ENCODE peak calls at places on chromosomes 6 and 20, in six cellular contexts. O is H1, E is trophoblast cell, W is IMR-90, Q is neuronal stem cell, H is mesenchymal stem cell. B is an unnamed sample.

GRCh38 chr20:47181056-47181862 is 175.2 kb downstream of the ZMYND8 start:
- DNase-seq in O (no peak), E (peak; percentile 60), W (peak; percentile 83), Q (no peak), H (peak; percentile 59), B (peak; percentile 91)

GRCh38 chr6:169251822-169252804 is 1.5 kb downstream of the THBS2 start:
- DNase-seq in O (peak; percentile 56), E (no peak), W (no peak), Q (no peak), H (no peak), B (peak; percentile 42)

GRCh38 chr6:150177260-150178246 is 34.7 kb downstream of the PPP1R14C start:
- DNase-seq in O (no peak), E (no peak), W (peak; percentile 9), Q (no peak), H (peak; percentile 78), B (peak; percentile 66)

GRCh38 chr20:13292486-13292885 is 71.4 kb downstream of the ISM1 start:
- DNase-seq in O (peak; percentile 39), E (no peak), W (no peak), Q (no peak), H (no peak), B (no peak)

GRCh38 chr20:34242879-34243278 is 1.7 kb downstream of the ASIP start:
- DNase-seq in O (no peak), E (no peak), W (no peak), Q (no peak), H (no peak), B (no peak)

GRCh38 chr6:30399390-30400058 is 54.6 kb downstream of the RPP21 start:
- DNase-seq in O (no peak), E (no peak), W (peak; percentile 25), Q (no peak), H (no peak), B (no peak)

GRCh38 chr6:102402635-102403329 is 1009.3 kb downstream of the GRIK2 start:
- DNase-seq in O (no peak), E (no peak), W (no peak), Q (no peak), H (no peak), B (no peak)

GRCh38 chr6:112899541-112899940 is 552.4 kb downstream of the RFPL4B start:
- DNase-seq in O (no peak), E (peak; percentile 19), W (peak; percentile 33), Q (no peak), H (no peak), B (peak; percentile 85)

GRCh38 chr6:167550936-167551633 is 226.2 kb downstream of the TTLL2 start:
- DNase-seq in O (no peak), E (no peak), W (no peak), Q (no peak), H (no peak), B (no peak)

GRCh38 chr6:16358531-16359138 is 120.2 kb downstream of the GMPR start:
- DNase-seq in O (no peak), E (no peak), W (no peak), Q (no peak), H (no peak), B (no peak)

GRCh38 chr6:465531-466348 is 74.2 kb downstream of the IRF4 start:
- DNase-seq in O (no peak), E (no peak), W (no peak), Q (no peak), H (no peak), B (no peak)

GRCh38 chr6:82687855-82688254 is 324.2 kb downstream of the TPBG start:
- DNase-seq in O (no peak), E (no peak), W (no peak), Q (no peak), H (no peak), B (peak; percentile 22)

GRCh38 chr6:45663181-45664180 is 285.7 kb upstream of the SUPT3H start:
- DNase-seq in O (peak; percentile 81), E (no peak), W (no peak), Q (peak; percentile 36), H (peak; percentile 43), B (peak; percentile 76)

GRCh38 chr6:14983599-14984296 is 262.1 kb upstream of the JARID2 start:
- DNase-seq in O (no peak), E (no peak), W (peak; percentile 36), Q (no peak), H (peak; percentile 16), B (no peak)

GRCh38 chr20:63501818-63502670 is 3.2 kb upstream of the EEF1A2 start:
- DNase-seq in O (peak; percentile 82), E (no peak), W (peak; percentile 16), Q (no peak), H (no peak), B (peak; percentile 48)

GRCh38 chr6:147203311-147204059 is 732 bp upstream of the STXBP5 start:
- DNase-seq in O (peak; percentile 74), E (peak; percentile 89), W (peak; percentile 76), Q (peak; percentile 72), H (peak; percentile 81), B (peak; percentile 80)

GRCh38 chr6:20541387-20541786 is 7.1 kb downstream of the CDKAL1 start:
- DNase-seq in O (no peak), E (no peak), W (no peak), Q (no peak), H (no peak), B (no peak)

GRCh38 chr6:65776332-65776731 is 69.3 kb upstream of the EYS start:
- DNase-seq in O (no peak), E (peak; percentile 46), W (no peak), Q (no peak), H (peak; percentile 25), B (peak; percentile 75)

GRCh38 chr6:107813555-107814194 is 10.4 kb downstream of the SCML4 start:
- DNase-seq in O (no peak), E (no peak), W (no peak), Q (no peak), H (no peak), B (no peak)

GRCh38 chr20:64109831-64110391 is 2.5 kb upstream of the NPBWR2 start:
- DNase-seq in O (peak; percentile 37), E (no peak), W (no peak), Q (no peak), H (no peak), B (no peak)

GRCh38 chr20:42531675-42531985 is 658.1 kb downstream of the PTPRT start:
- DNase-seq in O (no peak), E (no peak), W (no peak), Q (no peak), H (no peak), B (no peak)

GRCh38 chr6:166784691-166785090 is 157.6 kb upstream of the RPS6KA2 start:
- DNase-seq in O (peak; percentile 32), E (peak; percentile 13), W (peak; percentile 4), Q (no peak), H (no peak), B (no peak)

GRCh38 chr6:161817881-161818280 is 544.0 kb upstream of the AGPAT4 start:
- DNase-seq in O (no peak), E (no peak), W (no peak), Q (no peak), H (no peak), B (no peak)

GRCh38 chr6:126372626-126373025 is 32.7 kb downstream of the CENPW start:
- DNase-seq in O (no peak), E (peak; percentile 5), W (peak; percentile 21), Q (no peak), H (no peak), B (no peak)

GRCh38 chr20:14197097-14197496 is 140.3 kb downstream of the FLRT3 start:
- DNase-seq in O (no peak), E (no peak), W (peak; percentile 64), Q (no peak), H (peak; percentile 25), B (no peak)

GRCh38 chr6:92433911-92434310 is 985.4 kb downstream of the EPHA7 start:
- DNase-seq in O (no peak), E (no peak), W (no peak), Q (no peak), H (no peak), B (no peak)

GRCh38 chr6:145428656-145429173 is 306.6 kb downstream of the EPM2A start:
- DNase-seq in O (no peak), E (no peak), W (no peak), Q (peak; percentile 5), H (no peak), B (peak; percentile 74)

GRCh38 chr20:3686867-3687321 is 5.1 kb upstream of the ADAM33 start:
- DNase-seq in O (no peak), E (no peak), W (peak; percentile 94), Q (no peak), H (peak; percentile 63), B (no peak)

GRCh38 chr6:14425805-14426204 is 308.2 kb downstream of the CD83 start:
- DNase-seq in O (no peak), E (no peak), W (no peak), Q (no peak), H (no peak), B (no peak)

GRCh38 chr6:165704001-165704748 is 41.1 kb upstream of the PDE10A start:
- DNase-seq in O (no peak), E (no peak), W (peak; percentile 84), Q (no peak), H (no peak), B (no peak)

GRCh38 chr6:149938571-149939462 is 3.0 kb upstream of the ULBP2 start:
- DNase-seq in O (peak; percentile 57), E (no peak), W (no peak), Q (no peak), H (peak; percentile 35), B (no peak)

GRCh38 chr6:21596379-21597242 is 3.1 kb downstream of the SOX4 start:
- DNase-seq in O (peak; percentile 74), E (peak; percentile 34), W (peak; percentile 59), Q (no peak), H (peak; percentile 71), B (peak; percentile 85)

GRCh38 chr6:105986998-105987397 is 99.1 kb upstream of the PRDM1 start:
- DNase-seq in O (no peak), E (no peak), W (no peak), Q (no peak), H (no peak), B (no peak)

GRCh38 chr6:90065173-90065572 is 170.9 kb downstream of the GJA10 start:
- DNase-seq in O (no peak), E (no peak), W (no peak), Q (no peak), H (no peak), B (peak; percentile 47)
- H2BK5ac ChIP-seq in O (no peak overlapping the region), E (no peak overlapping the region), W (no peak overlapping the region), Q (no peak overlapping the region), H (no peak overlapping the region), B (no peak overlapping the region)

GRCh38 chr6:110816110-110816409 is 791 bp upstream of the CDK19 start:
- DNase-seq in O (no peak), E (no peak), W (no peak), Q (no peak), H (no peak), B (no peak)
- H3K4me3 ChIP-seq in O (peak overlapping the region; percentile 95), E (no peak overlapping the region), W (peak overlapping the region; percentile 59), Q (no peak overlapping the region), H (peak overlapping the region; percentile 95), B (no peak overlapping the region)

GRCh38 chr6:27871919-27872633 is 40.1 kb downstream of the OR2B2 start:
- DNase-seq in O (peak; percentile 89), E (peak; percentile 88), W (peak; percentile 97), Q (peak; percentile 95), H (peak; percentile 97), B (peak; percentile 98)
- H2BK5ac ChIP-seq in O (peak overlapping the region; percentile 81), E (peak overlapping the region; percentile 45), W (peak overlapping the region; percentile 92), Q (no peak overlapping the region), H (peak overlapping the region; percentile 66), B (peak overlapping the region; percentile 22)

DNA sequence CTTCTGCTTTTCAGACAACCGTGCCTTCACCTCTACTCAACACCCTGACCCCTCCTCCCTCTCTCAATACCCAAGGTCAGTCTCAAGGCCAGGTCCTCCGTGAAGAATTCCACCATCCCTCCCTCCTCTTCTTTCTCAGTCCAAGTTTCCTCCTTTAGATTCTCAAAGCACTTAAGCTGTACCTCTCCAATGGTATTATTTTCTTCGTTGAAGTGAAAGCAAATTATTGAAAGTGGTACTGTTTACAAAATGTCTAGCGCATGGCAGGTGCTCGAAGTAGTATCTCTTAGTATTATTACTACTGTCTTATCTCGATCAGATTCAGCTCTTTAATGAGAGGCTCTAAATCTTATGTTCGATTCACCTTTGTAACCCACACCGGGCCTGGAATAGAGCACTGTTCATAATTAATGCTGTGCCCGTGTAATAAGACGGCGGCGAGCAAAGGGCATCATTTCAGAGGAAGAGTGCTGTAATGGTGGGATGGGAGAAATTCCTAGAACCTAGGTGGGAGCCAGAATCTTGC is 593 bp upstream of the RALGAPB start:
- DNase-seq in O (no peak), E (no peak), W (no peak), Q (no peak), H (no peak), B (no peak)
- H3K4me3 ChIP-seq in O (peak overlapping the region; percentile 41), E (peak overlapping the region; percentile 41), W (peak overlapping the region; percentile 50), Q (peak overlapping the region; percentile 73), H (peak overlapping the region; percentile 87), B (peak overlapping the region; percentile 29)

B was measured in mesendoderm.